ENCODE peak calls at places on chromosomes 3 and 15, in five cellular contexts. I is NCI-H2171 treated with DMSO at 0.1 percent for 48 hours; R is RPMI7951; W is epithelial cell of proximal tubule; Y is activated CD4-positive, alpha-beta T cell treated with anti-CD3 and anti-CD28 coated beads, Interleukin-2, amount 50 U/mL, for 4 hours. M is an unnamed sample.

GRCh38 chr3:33940736-33941135 is 142.3 kb downstream of the PDCD6IP start:
- DNase-seq in I (no peak), R (no peak), W (no peak), Y (no peak), M (no peak)

GRCh38 chr15:66760968-66761722 is 59.1 kb downstream of the SMAD6 start:
- DNase-seq in I (no peak), R (no peak), W (no peak), Y (no peak), M (no peak)

GRCh38 chr15:101066501-101067408 is 147.6 kb downstream of the LRRK1 start:
- DNase-seq in I (no peak), R (no peak), W (no peak), Y (no peak), M (no peak)

GRCh38 chr3:37862712-37863551 is 1.3 kb downstream of the CTDSPL start:
- DNase-seq in I (peak; percentile 5), R (peak; percentile 42), W (no peak), Y (no peak), M (no peak)

GRCh38 chr3:72345237-72345878 is 502.9 kb downstream of the SHQ1 start:
- DNase-seq in I (no peak), R (peak; percentile 95), W (no peak), Y (no peak), M (no peak)

GRCh38 chr15:80026754-80027153 is 32.7 kb upstream of the ZFAND6 start:
- DNase-seq in I (no peak), R (peak; percentile 28), W (no peak), Y (no peak), M (no peak)

GRCh38 chr3:117322866-117323265 is 613.3 kb downstream of the TUSC7 start:
- DNase-seq in I (no peak), R (no peak), W (no peak), Y (no peak), M (no peak)

GRCh38 chr15:40536501-40536900 is 28.3 kb downstream of the CCDC32 start:
- DNase-seq in I (no peak), R (no peak), W (no peak), Y (no peak), M (no peak)

GRCh38 chr3:125957674-125958510 is 11.1 kb upstream of the ROPN1B start:
- DNase-seq in I (no peak), R (no peak), W (no peak), Y (no peak), M (no peak)

GRCh38 chr3:119508172-119508845 is 10.0 kb downstream of the TIMMDC1 start:
- DNase-seq in I (no peak), R (no peak), W (no peak), Y (no peak), M (no peak)

GRCh38 chr3:49108346-49108745 is 3.8 kb upstream of the QARS1 start:
- DNase-seq in I (no peak), R (no peak), W (no peak), Y (no peak), M (no peak)

GRCh38 chr3:183517656-183518055 is 37.9 kb downstream of the KLHL6 start:
- DNase-seq in I (no peak), R (no peak), W (no peak), Y (no peak), M (no peak)

GRCh38 chr3:77038928-77039605 is 832 bp upstream of the ROBO2 start:
- DNase-seq in I (peak; percentile 82), R (no peak), W (no peak), Y (no peak), M (no peak)

GRCh38 chr3:35549690-35550089 is 89.6 kb upstream of the ARPP21 start:
- DNase-seq in I (peak; percentile 20), R (no peak), W (no peak), Y (no peak), M (no peak)

GRCh38 chr3:197877902-197878301 is 72.1 kb upstream of the RPL35A start:
- DNase-seq in I (no peak), R (no peak), W (no peak), Y (no peak), M (no peak)

GRCh38 chr15:40342421-40343313 is 1.9 kb upstream of the CCDC9B start:
- DNase-seq in I (no peak), R (peak; percentile 54), W (no peak), Y (no peak), M (no peak)

GRCh38 chr3:32510075-32510724 is 7.5 kb upstream of the CMTM6 start:
- DNase-seq in I (peak; percentile 50), R (peak; percentile 69), W (no peak), Y (peak; percentile 63), M (no peak)

GRCh38 chr3:4829031-4829394 is 150.2 kb upstream of the BHLHE40 start:
- DNase-seq in I (no peak), R (no peak), W (no peak), Y (no peak), M (no peak)

GRCh38 chr3:135929670-135930069 is 35.9 kb upstream of the PPP2R3A start:
- DNase-seq in I (no peak), R (peak; percentile 90), W (no peak), Y (no peak), M (no peak)

GRCh38 chr3:37967252-37967881 is 23.2 kb upstream of the VILL start:
- DNase-seq in I (peak; percentile 4), R (peak; percentile 56), W (no peak), Y (peak; percentile 55), M (no peak)

GRCh38 chr3:45199837-45200648 is 26.0 kb downstream of the TMEM158 start:
- DNase-seq in I (no peak), R (peak; percentile 93), W (peak; percentile 88), Y (no peak), M (peak; percentile 90)

GRCh38 chr3:33865133-33865532 is 66.7 kb downstream of the PDCD6IP start:
- DNase-seq in I (no peak), R (no peak), W (no peak), Y (no peak), M (no peak)

GRCh38 chr3:112030911-112031310 is 3.6 kb upstream of the TMPRSS7 start:
- DNase-seq in I (no peak), R (no peak), W (no peak), Y (no peak), M (no peak)

GRCh38 chr3:192449036-192449435 is 278.3 kb downstream of the FGF12 start:
- DNase-seq in I (peak; percentile 9), R (no peak), W (no peak), Y (no peak), M (no peak)

GRCh38 chr15:52261498-52262242 is 33.9 kb downstream of the MYO5C start:
- DNase-seq in I (no peak), R (peak; percentile 98), W (no peak), Y (no peak), M (peak; percentile 88)

GRCh38 chr3:57053122-57053521 is 7.3 kb upstream of the SPATA12 start:
- DNase-seq in I (no peak), R (no peak), W (no peak), Y (no peak), M (no peak)

M was measured in kidney epithelial cell.